ENCODE peak calls at places on chromosomes 12 and 14, in nine cellular contexts. Y is SHP77, E is tibial nerve, L is NCI-H1105, U is DND-41, K is head of caudate nucleus, D is IMR-90, C is foreskin fibroblast, G is GM03348. N is an unnamed sample.
A peak's percentile ranks its signal among the peaks of the same experiment; 100 is the strongest.

GRCh38 chr12:66296171-66296683 is 6.1 kb upstream of the HELB start:
- DNase-seq in Y (no peak), E (no peak), L (no peak), U (no peak), K (no peak), D (no peak), C (no peak), G (no peak), N (no peak)

GRCh38 chr12:67720383-67720856 is 71.9 kb downstream of the DYRK2 start:
- DNase-seq in Y (no peak), E (no peak), L (no peak), U (no peak), K (no peak), D (peak; percentile 76), C (peak; percentile 68), G (peak; percentile 70), N (no peak)

GRCh38 chr12:24664151-24664550 is 284.8 kb downstream of the BCAT1 start:
- DNase-seq in Y (no peak), E (no peak), L (no peak), U (no peak), K (no peak), D (peak; percentile 33), C (no peak), G (no peak), N (no peak)

GRCh38 chr14:69636051-69636639 is 24.7 kb downstream of the SUSD6 start:
- DNase-seq in Y (no peak), E (no peak), L (no peak), U (no peak), K (no peak), D (no peak), C (no peak), G (no peak), N (peak; percentile 92)

GRCh38 chr12:68536885-68537284 is 73.8 kb upstream of the RAP1B start:
- DNase-seq in Y (no peak), E (no peak), L (no peak), U (no peak), K (no peak), D (no peak), C (no peak), G (no peak), N (no peak)

GRCh38 chr12:48758186-48758585 is 30.7 kb downstream of the ADCY6 start:
- DNase-seq in Y (peak; percentile 1), E (no peak), L (no peak), U (no peak), K (no peak), D (no peak), C (no peak), G (no peak), N (no peak)

GRCh38 chr12:96297504-96297903 is 102.7 kb downstream of the CDK17 start:
- DNase-seq in Y (no peak), E (no peak), L (no peak), U (no peak), K (no peak), D (no peak), C (no peak), G (no peak), N (no peak)

GRCh38 chr12:106672308-106673085 is 89.7 kb downstream of the RFX4 start:
- DNase-seq in Y (no peak), E (no peak), L (no peak), U (no peak), K (no peak), D (no peak), C (no peak), G (no peak), N (no peak)

GRCh38 chr14:106831322-106831720 is 1304.9 kb downstream of the TMEM121 start:
- DNase-seq in Y (no peak), E (no peak), L (no peak), U (peak; percentile 70), K (no peak), D (no peak), C (no peak), G (no peak), N (no peak)

GRCh38 chr12:5200276-5201087 is 156.8 kb downstream of the KCNA5 start:
- DNase-seq in Y (peak; percentile 1), E (no peak), L (peak; percentile 54), U (peak; percentile 69), K (peak; percentile 49), D (peak; percentile 28), C (no peak), G (peak; percentile 49), N (peak; percentile 39)

GRCh38 chr12:51320695-51321320 is 3.2 kb downstream of the BIN2 start:
- DNase-seq in Y (no peak), E (no peak), L (no peak), U (peak; percentile 70), K (no peak), D (peak; percentile 26), C (no peak), G (peak; percentile 59), N (no peak)

GRCh38 chr12:9669534-9669933 is at the start of gene CLEC2D:
- DNase-seq in Y (no peak), E (no peak), L (no peak), U (no peak), K (no peak), D (no peak), C (no peak), G (no peak), N (no peak)

GRCh38 chr12:123715151-123715676 is 3.1 kb downstream of the ATP6V0A2 start:
- DNase-seq in Y (no peak), E (no peak), L (no peak), U (no peak), K (no peak), D (peak; percentile 5), C (no peak), G (no peak), N (no peak)